ENCODE peak calls at places on chromosomes 13 and 19, in nine cellular contexts. X is Peyer's patch, W is AG04450, M is PC-9, N is GM23338, C is endothelial cell of umbilical vein, R is Panc1, Z is left ventricle myocardium inferior, S is right atrium auricular region. E is an unnamed sample.
A peak's percentile ranks its signal among the peaks of the same experiment; 100 is the strongest.

GRCh38 chr19:20611866-20612265 is 46.3 kb upstream of the ZNF737 start:
- DNase-seq in X (no peak), W (no peak), M (no peak), N (no peak), C (no peak), R (no peak), Z (no peak), S (no peak), E (no peak)

GRCh38 chr13:44819245-44819644 is 170.0 kb downstream of the NUFIP1 start:
- DNase-seq in X (no peak), W (peak; percentile 61), M (peak; percentile 43), N (no peak), C (peak; percentile 85), R (peak; percentile 22), Z (no peak), S (no peak), E (no peak)

GRCh38 chr19:54626757-54627156 is 3.5 kb upstream of the LILRB1 start:
- DNase-seq in X (no peak), W (no peak), M (no peak), N (no peak), C (no peak), R (no peak), Z (no peak), S (no peak), E (no peak)

GRCh38 chr19:2683430-2683995 is 19.0 kb downstream of the GNG7 start:
- DNase-seq in X (no peak), W (no peak), M (no peak), N (no peak), C (no peak), R (no peak), Z (no peak), S (no peak), E (no peak)

GRCh38 chr19:19444694-19445155 is 39.2 kb downstream of the GATAD2A start:
- DNase-seq in X (no peak), W (no peak), M (no peak), N (no peak), C (no peak), R (no peak), Z (no peak), S (no peak), E (no peak)

GRCh38 chr19:1825909-1826556 is 14.0 kb upstream of the ATP8B3 start:
- DNase-seq in X (peak; percentile 86), W (peak; percentile 36), M (peak; percentile 52), N (peak; percentile 92), C (peak; percentile 49), R (no peak), Z (peak; percentile 66), S (no peak), E (peak; percentile 89)

GRCh38 chr19:13037161-13037560 is 41.9 kb downstream of the NFIX start:
- DNase-seq in X (no peak), W (no peak), M (peak; percentile 64), N (no peak), C (peak; percentile 72), R (no peak), Z (no peak), S (no peak), E (no peak)

GRCh38 chr13:26529441-26529840 is 28.0 kb upstream of the WASF3 start:
- DNase-seq in X (no peak), W (peak; percentile 26), M (peak; percentile 16), N (peak; percentile 78), C (peak; percentile 71), R (no peak), Z (peak; percentile 26), S (no peak), E (peak; percentile 31)

GRCh38 chr13:18944501-18945068 is 237.0 kb downstream of the TUBA3C start:
- DNase-seq in X (peak; percentile 43), W (no peak), M (no peak), N (no peak), C (no peak), R (no peak), Z (no peak), S (no peak), E (no peak)

GRCh38 chr19:30593358-30593757 is 221.2 kb downstream of the ZNF536 start:
- DNase-seq in X (no peak), W (no peak), M (no peak), N (no peak), C (no peak), R (no peak), Z (no peak), S (peak; percentile 34), E (no peak)

GRCh38 chr13:20387441-20387971 is 138.2 kb downstream of the CRYL1 start:
- DNase-seq in X (no peak), W (peak; percentile 2), M (no peak), N (no peak), C (no peak), R (no peak), Z (no peak), S (peak; percentile 57), E (no peak)

GRCh38 chr13:58476176-58476575 is 844.6 kb downstream of the PCDH17 start:
- DNase-seq in X (no peak), W (no peak), M (no peak), N (peak; percentile 32), C (no peak), R (no peak), Z (no peak), S (no peak), E (no peak)

GRCh38 chr13:42396901-42397670 is 125.1 kb downstream of the AKAP11 start:
- DNase-seq in X (no peak), W (no peak), M (no peak), N (no peak), C (no peak), R (no peak), Z (no peak), S (no peak), E (no peak)

GRCh38 chr19:39582891-39583625 is 19.3 kb upstream of the LGALS13 start:
- DNase-seq in X (no peak), W (no peak), M (no peak), N (no peak), C (no peak), R (no peak), Z (no peak), S (no peak), E (no peak)

GRCh38 chr19:49113762-49114629 is at the start of gene LIN7B:
- DNase-seq in X (peak; percentile 84), W (no peak), M (peak; percentile 85), N (peak; percentile 84), C (peak; percentile 74), R (no peak), Z (peak; percentile 71), S (no peak), E (peak; percentile 65)

GRCh38 chr19:16066611-16067104 is 9.6 kb upstream of the TPM4 start:
- DNase-seq in X (peak; percentile 67), W (no peak), M (no peak), N (no peak), C (peak; percentile 86), R (no peak), Z (no peak), S (no peak), E (no peak)

GRCh38 chr19:29529646-29530548 is 4.1 kb downstream of the VSTM2B start:
- DNase-seq in X (peak; percentile 15), W (no peak), M (no peak), N (peak; percentile 81), C (no peak), R (no peak), Z (no peak), S (no peak), E (no peak)

GRCh38 chr13:49399801-49400472 is 43.9 kb downstream of the CAB39L start:
- DNase-seq in X (no peak), W (no peak), M (no peak), N (no peak), C (no peak), R (no peak), Z (no peak), S (no peak), E (no peak)

DNA sequence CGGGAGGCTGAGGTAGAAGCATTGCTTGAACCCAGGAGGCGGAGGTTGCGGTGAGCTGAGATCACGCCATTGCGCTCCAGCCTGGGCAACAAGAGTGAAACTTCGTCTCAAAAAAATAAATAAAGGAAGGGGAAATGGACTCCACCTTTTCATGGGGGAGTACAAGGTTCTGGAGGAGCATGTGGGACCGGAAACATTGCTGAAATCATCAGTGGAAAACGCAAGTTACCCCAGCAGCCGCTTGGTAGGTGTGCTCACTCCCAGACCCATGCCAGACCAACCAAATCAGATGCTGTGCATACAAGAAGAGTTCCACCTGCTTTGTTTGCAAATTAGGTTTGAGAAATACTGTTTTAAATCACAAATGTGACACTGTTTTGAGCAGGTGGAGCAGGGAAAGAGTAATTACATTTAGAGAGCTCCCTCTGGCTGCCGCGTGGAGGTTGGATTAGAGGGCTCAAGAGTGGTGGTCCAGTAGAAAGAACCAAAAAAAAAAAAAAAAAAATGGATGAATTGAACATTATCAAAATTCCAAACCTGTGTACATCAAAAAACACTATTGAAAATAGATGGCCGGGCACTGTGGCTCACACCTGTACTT is 4.9 kb downstream of the ERICH4 start:
- DNase-seq in X (no peak), W (no peak), M (no peak), N (no peak), C (no peak), R (no peak), Z (no peak), S (no peak), E (no peak)
- TF ChIP-seq CTCF in X (peak; percentile 6), W (no peak), M (no peak), N (peak; percentile 34), C (peak; percentile 7), R (peak; percentile 18), Z (peak; percentile 41), S (no peak), E (no peak)

GRCh38 chr19:7861619-7862412 is 12.4 kb downstream of the PRR36 start:
- DNase-seq in X (peak; percentile 51), W (no peak), M (no peak), N (peak; percentile 80), C (no peak), R (no peak), Z (no peak), S (no peak), E (peak; percentile 46)
- H3K4me3 ChIP-seq in X (peak overlapping the region; percentile 28), W (no peak overlapping the region), M (peak overlapping the region; percentile 17), N (peak overlapping the region; percentile 65), C (no peak overlapping the region), R (no peak overlapping the region), Z (peak overlapping the region; percentile 44), S (peak overlapping the region; percentile 27), E (peak overlapping the region; percentile 38)

GRCh38 chr19:14786421-14786851 is 8.1 kb upstream of the ADGRE2 start:
- DNase-seq in X (no peak), W (no peak), M (no peak), N (peak; percentile 79), C (no peak), R (no peak), Z (no peak), S (no peak), E (no peak)
- TF ChIP-seq CTCF in X (peak; percentile 40), W (peak; percentile 50), M (peak; percentile 90), N (peak; percentile 79), C (peak; percentile 77), R (peak; percentile 94), Z (peak; percentile 62), S (no peak), E (peak; percentile 27)

DNA sequence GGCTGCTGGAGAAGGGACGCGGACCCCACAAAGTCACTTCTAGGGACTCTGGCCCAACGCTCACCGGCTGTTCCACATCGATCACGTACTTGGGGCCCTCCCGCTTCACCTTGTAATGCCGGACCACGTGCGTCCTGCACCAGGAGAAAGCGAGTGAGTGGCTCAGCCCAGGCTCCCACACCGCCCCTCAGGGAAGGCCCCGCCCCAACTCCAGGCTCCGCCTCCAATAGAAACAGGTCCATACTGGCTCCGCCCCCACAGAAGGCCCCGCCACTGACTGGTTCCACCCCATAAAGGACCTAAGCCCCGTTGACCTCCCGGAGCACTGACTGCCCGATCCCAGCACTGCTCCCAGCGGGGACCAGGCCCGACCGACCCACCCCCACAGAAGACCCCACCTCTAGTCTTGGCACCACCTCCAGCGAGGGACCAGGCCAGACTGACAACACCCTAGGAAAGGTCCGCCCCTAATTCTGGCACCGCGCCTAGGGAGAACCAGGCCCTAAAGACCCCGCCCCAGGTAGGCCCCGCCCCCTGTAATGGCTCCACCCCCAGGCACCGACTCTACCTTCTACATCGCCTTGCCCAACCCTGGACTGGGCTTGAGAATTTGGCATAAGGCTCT is 11.3 kb downstream of the STAP2 start:
- DNase-seq in X (no peak), W (no peak), M (no peak), N (peak; percentile 99), C (peak; percentile 43), R (no peak), Z (peak; percentile 75), S (peak; percentile 85), E (peak; percentile 57)
- H3K4me3 ChIP-seq in X (peak overlapping the region; percentile 38), W (peak overlapping the region; percentile 52), M (no peak overlapping the region), N (peak overlapping the region; percentile 77), C (no peak overlapping the region), R (peak overlapping the region; percentile 16), Z (peak overlapping the region; percentile 71), S (peak overlapping the region; percentile 56), E (peak overlapping the region; percentile 39)